ENCODE peak calls at places on chromosomes 2 and 18, in seven cellular contexts. One of them, this sample, is unnamed.

GRCh38 chr2:98258906-98259305 is 87.3 kb upstream of the CNGA3 start:
- DNase-seq in fibroblast of lung: no peak
- DNase-seq in cardiac muscle cell: no peak
- DNase-seq in heart left ventricle: no peak
- DNase-seq in thoracic aorta: no peak
- DNase-seq in coronary artery: no peak
- DNase-seq in breast epithelium: no peak
- DNase-seq in this sample: no peak

GRCh38 chr2:160570386-160570785 is 76.8 kb upstream of the RBMS1 start:
- DNase-seq in fibroblast of lung: no peak
- DNase-seq in cardiac muscle cell: no peak
- DNase-seq in heart left ventricle: peak; percentile 42
- DNase-seq in thoracic aorta: no peak
- DNase-seq in coronary artery: no peak
- DNase-seq in breast epithelium: no peak
- DNase-seq in this sample: no peak

GRCh38 chr18:48360376-48361021 is 48.7 kb downstream of the ZBTB7C start:
- DNase-seq in fibroblast of lung: no peak
- DNase-seq in cardiac muscle cell: no peak
- DNase-seq in heart left ventricle: no peak
- DNase-seq in thoracic aorta: no peak
- DNase-seq in coronary artery: peak; percentile 46
- DNase-seq in breast epithelium: no peak
- DNase-seq in this sample: no peak

GRCh38 chr18:39825485-39825884 is 2129.5 kb upstream of the PIK3C3 start:
- DNase-seq in fibroblast of lung: no peak
- DNase-seq in cardiac muscle cell: no peak
- DNase-seq in heart left ventricle: no peak
- DNase-seq in thoracic aorta: no peak
- DNase-seq in coronary artery: no peak
- DNase-seq in breast epithelium: no peak
- DNase-seq in this sample: no peak

GRCh38 chr2:11953258-11953657 is 206.8 kb downstream of the LPIN1 start:
- DNase-seq in fibroblast of lung: no peak
- DNase-seq in cardiac muscle cell: no peak
- DNase-seq in heart left ventricle: no peak
- DNase-seq in thoracic aorta: no peak
- DNase-seq in coronary artery: no peak
- DNase-seq in breast epithelium: no peak
- DNase-seq in this sample: no peak

GRCh38 chr18:34802938-34803337 is 92.8 kb downstream of the DTNA start:
- DNase-seq in fibroblast of lung: peak; percentile 46
- DNase-seq in cardiac muscle cell: no peak
- DNase-seq in heart left ventricle: no peak
- DNase-seq in thoracic aorta: no peak
- DNase-seq in coronary artery: no peak
- DNase-seq in breast epithelium: no peak
- DNase-seq in this sample: no peak

GRCh38 chr2:205835251-205835900 is 153.1 kb downstream of the NRP2 start:
- DNase-seq in fibroblast of lung: peak; percentile 81
- DNase-seq in cardiac muscle cell: no peak
- DNase-seq in heart left ventricle: no peak
- DNase-seq in thoracic aorta: no peak
- DNase-seq in coronary artery: no peak
- DNase-seq in breast epithelium: no peak
- DNase-seq in this sample: no peak

GRCh38 chr2:98768765-98769476 is 38.0 kb upstream of the MGAT4A start:
- DNase-seq in fibroblast of lung: no peak
- DNase-seq in cardiac muscle cell: peak; percentile 47
- DNase-seq in heart left ventricle: no peak
- DNase-seq in thoracic aorta: no peak
- DNase-seq in coronary artery: no peak
- DNase-seq in breast epithelium: no peak
- DNase-seq in this sample: no peak

GRCh38 chr18:9362869-9363268 is 28.3 kb downstream of the TWSG1 start:
- DNase-seq in fibroblast of lung: no peak
- DNase-seq in cardiac muscle cell: no peak
- DNase-seq in heart left ventricle: no peak
- DNase-seq in thoracic aorta: no peak
- DNase-seq in coronary artery: no peak
- DNase-seq in breast epithelium: no peak
- DNase-seq in this sample: no peak

GRCh38 chr2:75503048-75503607 is 57.6 kb downstream of the EVA1A start:
- DNase-seq in fibroblast of lung: peak; percentile 21
- DNase-seq in cardiac muscle cell: peak; percentile 54
- DNase-seq in heart left ventricle: no peak
- DNase-seq in thoracic aorta: no peak
- DNase-seq in coronary artery: no peak
- DNase-seq in breast epithelium: no peak
- DNase-seq in this sample: no peak

GRCh38 chr2:179985163-179985820 is 21.8 kb downstream of the CWC22 start:
- DNase-seq in fibroblast of lung: no peak
- DNase-seq in cardiac muscle cell: no peak
- DNase-seq in heart left ventricle: no peak
- DNase-seq in thoracic aorta: no peak
- DNase-seq in coronary artery: no peak
- DNase-seq in breast epithelium: no peak
- DNase-seq in this sample: no peak

GRCh38 chr2:204849887-204850286 is 304.6 kb downstream of the PARD3B start:
- DNase-seq in fibroblast of lung: no peak
- DNase-seq in cardiac muscle cell: no peak
- DNase-seq in heart left ventricle: no peak
- DNase-seq in thoracic aorta: no peak
- DNase-seq in coronary artery: no peak
- DNase-seq in breast epithelium: no peak
- DNase-seq in this sample: no peak

GRCh38 chr2:192087398-192087958 is 107.3 kb downstream of the TMEFF2 start:
- DNase-seq in fibroblast of lung: no peak
- DNase-seq in cardiac muscle cell: no peak
- DNase-seq in heart left ventricle: no peak
- DNase-seq in thoracic aorta: no peak
- DNase-seq in coronary artery: no peak
- DNase-seq in breast epithelium: no peak
- DNase-seq in this sample: no peak

GRCh38 chr2:206693399-206694137 is 24.6 kb downstream of the DYTN start:
- DNase-seq in fibroblast of lung: peak; percentile 75
- DNase-seq in cardiac muscle cell: peak; percentile 77
- DNase-seq in heart left ventricle: no peak
- DNase-seq in thoracic aorta: no peak
- DNase-seq in coronary artery: no peak
- DNase-seq in breast epithelium: no peak
- DNase-seq in this sample: no peak

GRCh38 chr2:16371751-16372150 is 293.9 kb downstream of the CYRIA start:
- DNase-seq in fibroblast of lung: no peak
- DNase-seq in cardiac muscle cell: no peak
- DNase-seq in heart left ventricle: no peak
- DNase-seq in thoracic aorta: no peak
- DNase-seq in coronary artery: no peak
- DNase-seq in breast epithelium: no peak
- DNase-seq in this sample: no peak

DNA sequence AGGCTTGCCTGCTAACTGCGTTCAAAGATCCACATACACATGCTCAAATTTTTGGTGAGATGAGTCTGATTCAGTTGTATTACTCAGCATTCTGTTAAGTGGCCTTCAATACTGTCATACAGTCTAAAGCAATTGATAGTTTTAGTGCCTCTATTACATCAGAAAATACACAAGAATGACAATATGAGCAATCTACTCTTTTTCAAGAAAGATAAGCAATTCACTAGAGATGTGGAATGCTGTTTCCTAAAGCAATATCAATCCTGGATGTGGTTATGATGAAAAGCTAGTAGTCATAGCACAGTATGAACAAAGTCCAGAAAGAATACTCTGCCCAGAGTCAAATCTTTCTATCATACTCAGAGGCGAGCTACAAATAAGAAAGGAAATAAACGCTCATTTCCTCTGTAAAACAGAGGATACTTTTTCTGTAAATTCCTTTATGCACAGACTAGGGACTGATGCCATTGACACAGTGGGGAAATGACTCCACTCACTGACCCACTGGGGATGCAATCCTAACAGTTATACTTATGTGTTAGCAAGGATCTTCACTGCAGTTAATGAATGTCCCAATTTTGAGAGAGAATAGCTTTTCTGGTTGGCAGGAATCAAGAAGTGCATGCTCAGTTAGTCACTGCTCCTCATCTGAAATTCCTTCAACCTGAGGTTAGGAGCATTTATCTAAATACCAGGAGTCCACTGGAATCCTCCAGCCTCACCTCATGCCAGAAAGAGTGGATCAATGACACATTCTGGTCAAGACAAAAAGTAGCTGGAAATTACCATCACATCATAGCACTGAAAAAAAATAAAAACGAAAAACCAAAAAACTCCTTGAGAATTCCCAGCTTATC is 83.3 kb downstream of the PDE11A start:
- DNase-seq in fibroblast of lung: no peak
- DNase-seq in cardiac muscle cell: no peak
- DNase-seq in heart left ventricle: no peak
- DNase-seq in thoracic aorta: no peak
- DNase-seq in coronary artery: no peak
- DNase-seq in breast epithelium: no peak
- DNase-seq in this sample: no peak
- H3K27ac ChIP-seq in fibroblast of lung: no peak overlapping the region
- H3K27ac ChIP-seq in cardiac muscle cell: no peak overlapping the region
- H3K27ac ChIP-seq in heart left ventricle: no peak overlapping the region
- H3K27ac ChIP-seq in thoracic aorta: no peak overlapping the region
- H3K27ac ChIP-seq in coronary artery: no peak overlapping the region
- H3K27ac ChIP-seq in breast epithelium: no peak overlapping the region
- H3K27ac ChIP-seq in this sample: no peak overlapping the region

DNA sequence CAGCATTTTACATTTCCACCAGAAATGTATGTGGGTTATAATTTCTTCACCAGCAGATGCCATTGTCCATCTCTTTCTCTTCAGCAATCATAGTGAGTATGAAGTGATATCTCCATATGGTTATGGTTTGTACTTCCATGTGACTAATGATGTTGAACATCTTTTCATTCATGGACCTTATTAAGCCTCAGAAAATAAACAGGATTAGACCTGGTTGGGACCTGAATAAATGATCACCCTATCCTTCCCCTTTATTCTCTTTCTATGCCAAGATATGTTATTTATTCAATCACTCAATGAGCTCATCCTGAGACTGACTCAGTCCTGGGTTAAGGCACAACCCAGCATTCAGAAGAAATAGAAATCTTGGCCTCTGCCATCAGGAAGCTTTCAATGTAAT is 86.6 kb downstream of the ANTXR1 start:
- DNase-seq in fibroblast of lung: no peak
- DNase-seq in cardiac muscle cell: no peak
- DNase-seq in heart left ventricle: no peak
- DNase-seq in thoracic aorta: no peak
- DNase-seq in coronary artery: no peak
- DNase-seq in breast epithelium: no peak
- DNase-seq in this sample: no peak
- H3K27ac ChIP-seq in fibroblast of lung: peak overlapping the region; percentile 51
- H3K27ac ChIP-seq in cardiac muscle cell: no peak overlapping the region
- H3K27ac ChIP-seq in heart left ventricle: peak overlapping the region; percentile 40
- H3K27ac ChIP-seq in thoracic aorta: peak overlapping the region; percentile 19
- H3K27ac ChIP-seq in coronary artery: peak overlapping the region; percentile 78
- H3K27ac ChIP-seq in breast epithelium: peak overlapping the region; percentile 4
- H3K27ac ChIP-seq in this sample: no peak overlapping the region

GRCh38 chr18:3246636-3247242 is 862 bp upstream of the MYL12A start:
- DNase-seq in fibroblast of lung: no peak
- DNase-seq in cardiac muscle cell: peak; percentile 43
- DNase-seq in heart left ventricle: peak; percentile 67
- DNase-seq in thoracic aorta: no peak
- DNase-seq in coronary artery: no peak
- DNase-seq in breast epithelium: no peak
- DNase-seq in this sample: no peak

GRCh38 chr18:3245185-3245564 is 2.4 kb upstream of the MYL12A start:
- DNase-seq in fibroblast of lung: no peak
- DNase-seq in cardiac muscle cell: no peak
- DNase-seq in heart left ventricle: no peak
- DNase-seq in thoracic aorta: no peak
- DNase-seq in coronary artery: no peak
- DNase-seq in breast epithelium: no peak
- DNase-seq in this sample: no peak

GRCh38 chr18:3248062-3248669 is 565 bp downstream of the MYL12A start:
- DNase-seq in fibroblast of lung: peak; percentile 77
- DNase-seq in cardiac muscle cell: peak; percentile 56
- DNase-seq in heart left ventricle: no peak
- DNase-seq in thoracic aorta: no peak
- DNase-seq in coronary artery: no peak
- DNase-seq in breast epithelium: no peak
- DNase-seq in this sample: no peak

GRCh38 chr18:3247243-3248061 is at the start of gene MYL12A:
- DNase-seq in fibroblast of lung: peak; percentile 99
- DNase-seq in cardiac muscle cell: peak; percentile 100
- DNase-seq in heart left ventricle: peak; percentile 100
- DNase-seq in thoracic aorta: peak; percentile 86
- DNase-seq in coronary artery: peak; percentile 98
- DNase-seq in breast epithelium: peak; percentile 96
- DNase-seq in this sample: peak; percentile 93

GRCh38 chr18:3245853-3246635 is 1.6 kb upstream of the MYL12A start:
- DNase-seq in fibroblast of lung: peak; percentile 89
- DNase-seq in cardiac muscle cell: peak; percentile 93
- DNase-seq in heart left ventricle: peak; percentile 94
- DNase-seq in thoracic aorta: peak; percentile 50
- DNase-seq in coronary artery: peak; percentile 93
- DNase-seq in breast epithelium: peak; percentile 86
- DNase-seq in this sample: peak; percentile 75
- H3K27ac ChIP-seq in fibroblast of lung: peak overlapping the region; percentile 96
- H3K27ac ChIP-seq in cardiac muscle cell: peak overlapping the region; percentile 100
- H3K27ac ChIP-seq in heart left ventricle: peak overlapping the region; percentile 99
- H3K27ac ChIP-seq in thoracic aorta: peak overlapping the region; percentile 99
- H3K27ac ChIP-seq in coronary artery: peak overlapping the region; percentile 100
- H3K27ac ChIP-seq in breast epithelium: peak overlapping the region; percentile 99
- H3K27ac ChIP-seq in this sample: peak overlapping the region; percentile 92

GRCh38 chr2:176991421-176991820 is 221.2 kb upstream of the HNRNPA3 start:
- DNase-seq in fibroblast of lung: no peak
- DNase-seq in cardiac muscle cell: no peak
- DNase-seq in heart left ventricle: no peak
- DNase-seq in thoracic aorta: no peak
- DNase-seq in coronary artery: no peak
- DNase-seq in breast epithelium: no peak
- DNase-seq in this sample: no peak

GRCh38 chr2:176984987-176985386 is 227.6 kb upstream of the HNRNPA3 start:
- DNase-seq in fibroblast of lung: no peak
- DNase-seq in cardiac muscle cell: no peak
- DNase-seq in heart left ventricle: no peak
- DNase-seq in thoracic aorta: no peak
- DNase-seq in coronary artery: no peak
- DNase-seq in breast epithelium: no peak
- DNase-seq in this sample: no peak

GRCh38 chr2:176986579-176986978 is 226.0 kb upstream of the HNRNPA3 start:
- DNase-seq in fibroblast of lung: no peak
- DNase-seq in cardiac muscle cell: no peak
- DNase-seq in heart left ventricle: no peak
- DNase-seq in thoracic aorta: no peak
- DNase-seq in coronary artery: no peak
- DNase-seq in breast epithelium: no peak
- DNase-seq in this sample: no peak

DNA sequence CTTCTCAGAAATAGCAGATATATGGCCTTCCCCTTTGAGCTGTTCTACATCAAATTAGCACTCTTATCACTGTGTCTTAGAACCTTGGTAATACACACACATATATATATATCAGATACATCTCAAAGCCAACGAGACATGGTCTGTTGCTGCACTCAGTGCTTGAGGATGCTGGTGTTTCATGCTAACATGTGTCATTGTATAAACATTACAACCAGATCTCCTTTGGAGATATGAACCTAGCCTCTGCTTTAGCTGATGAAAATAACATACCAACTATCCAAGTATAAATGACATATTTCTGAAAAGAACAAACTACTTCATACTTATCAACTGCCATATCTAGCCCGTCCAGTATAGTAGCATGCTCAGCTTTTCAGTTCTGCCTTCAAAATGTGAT is 226.7 kb upstream of the HNRNPA3 start:
- DNase-seq in fibroblast of lung: no peak
- DNase-seq in cardiac muscle cell: no peak
- DNase-seq in heart left ventricle: no peak
- DNase-seq in thoracic aorta: no peak
- DNase-seq in coronary artery: no peak
- DNase-seq in breast epithelium: no peak
- DNase-seq in this sample: no peak
- H3K27ac ChIP-seq in fibroblast of lung: no peak overlapping the region
- H3K27ac ChIP-seq in cardiac muscle cell: no peak overlapping the region
- H3K27ac ChIP-seq in heart left ventricle: no peak overlapping the region
- H3K27ac ChIP-seq in thoracic aorta: no peak overlapping the region
- H3K27ac ChIP-seq in coronary artery: no peak overlapping the region
- H3K27ac ChIP-seq in breast epithelium: no peak overlapping the region
- H3K27ac ChIP-seq in this sample: no peak overlapping the region